ENCODE peak calls at places on chromosome 5, in four cellular contexts. R, V, W and X are unnamed samples.

GRCh38 chr5:125659316-125660071 is 763.7 kb upstream of the GRAMD2B start:
- DNase-seq in W (peak; percentile 78), V (no peak), R (peak; percentile 67), X (no peak)

GRCh38 chr5:96904054-96904931 is 28.0 kb downstream of the ERAP2 start:
- DNase-seq in V (no peak), R (no peak), W (no peak), X (no peak)

GRCh38 chr5:107384256-107384655 is 286.5 kb downstream of the EFNA5 start:
- DNase-seq in V (no peak), R (no peak), W (no peak), X (no peak)

GRCh38 chr5:131988601-131989000 is 22.9 kb downstream of the ACSL6 start:
- DNase-seq in V (no peak), W (no peak), R (no peak), X (no peak)

GRCh38 chr5:150905312-150905683 is 518 bp upstream of the ZNF300 start:
- DNase-seq in W (no peak), R (no peak), V (no peak), X (no peak)

GRCh38 chr5:73599378-73599777 is 26.6 kb upstream of the ARHGEF28 start:
- DNase-seq in W (no peak), R (no peak), V (no peak), X (no peak)

GRCh38 chr5:166111021-166111420 is 2180.4 kb upstream of the WWC1 start:
- DNase-seq in W (no peak), V (no peak), R (no peak), X (no peak)

GRCh38 chr5:96641368-96641767 is 20.8 kb upstream of the CAST start:
- DNase-seq in W (no peak), V (no peak), R (no peak), X (no peak)

GRCh38 chr5:156559955-156560354 is 233.0 kb downstream of the SGCD start:
- DNase-seq in W (no peak), V (no peak), R (no peak), X (no peak)

GRCh38 chr5:56060276-56061110 is 65.7 kb upstream of the IL6ST start:
- DNase-seq in V (no peak), R (no peak), W (no peak), X (no peak)

GRCh38 chr5:179369530-179369884 is 24.2 kb upstream of the ADAMTS2 start:
- DNase-seq in V (no peak), W (no peak), R (no peak), X (no peak)

GRCh38 chr5:158882236-158882635 is 217.5 kb downstream of the EBF1 start:
- DNase-seq in R (no peak), W (no peak), V (no peak), X (no peak)

GRCh38 chr5:29197636-29198035 is 1995.8 kb upstream of the CDH6 start:
- DNase-seq in V (no peak), W (no peak), R (no peak), X (no peak)

GRCh38 chr5:19853616-19854240 is 134.3 kb downstream of the CDH18 start:
- DNase-seq in R (peak; percentile 35), W (no peak), V (no peak), X (no peak)

GRCh38 chr5:6574537-6574936 is 58.3 kb downstream of the NSUN2 start:
- DNase-seq in W (no peak), R (no peak), V (no peak), X (no peak)

GRCh38 chr5:67290620-67291019 is 94.0 kb upstream of the CD180 start:
- DNase-seq in V (no peak), W (no peak), R (no peak), X (no peak)
- H3K27ac ChIP-seq in V (no peak overlapping the region), W (no peak overlapping the region), R (no peak overlapping the region), X (peak overlapping the region; percentile 30)

GRCh38 chr5:64665243-64665642 is 25.1 kb upstream of the SHISAL2B start:
- DNase-seq in R (no peak), W (no peak), V (no peak), X (no peak)

GRCh38 chr5:64671678-64672077 is 18.6 kb upstream of the SHISAL2B start:
- DNase-seq in V (no peak), W (no peak), R (no peak), X (no peak)

GRCh38 chr5:64667068-64667467 is 23.2 kb upstream of the SHISAL2B start:
- DNase-seq in V (no peak), W (no peak), R (no peak), X (no peak)

GRCh38 chr5:64670277-64670676 is 20.0 kb upstream of the SHISAL2B start:
- DNase-seq in R (no peak), V (no peak), W (no peak), X (no peak)

DNA sequence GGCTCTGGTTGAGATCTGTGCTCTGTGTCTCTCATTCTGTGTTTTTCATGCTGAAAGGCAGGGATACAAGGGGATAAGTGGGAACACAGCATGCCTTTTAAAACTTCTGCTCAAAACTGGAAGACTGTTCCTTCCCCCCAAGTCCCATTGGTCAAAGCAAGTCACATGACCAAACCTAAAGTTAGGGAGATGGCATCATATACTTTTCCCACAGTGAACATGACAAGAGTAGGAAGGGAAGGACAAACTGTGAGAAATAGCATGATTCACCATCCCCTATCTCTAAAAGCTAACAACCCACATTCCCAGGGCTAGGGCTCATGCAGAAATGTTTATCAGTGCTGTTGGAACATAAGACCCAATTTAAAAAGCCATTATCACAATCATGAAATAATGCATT is 24.2 kb upstream of the SHISAL2B start:
- DNase-seq in R (peak; percentile 88), V (no peak), W (no peak), X (no peak)
- H3K27ac ChIP-seq in R (no peak overlapping the region), V (no peak overlapping the region), W (no peak overlapping the region), X (no peak overlapping the region)

DNA sequence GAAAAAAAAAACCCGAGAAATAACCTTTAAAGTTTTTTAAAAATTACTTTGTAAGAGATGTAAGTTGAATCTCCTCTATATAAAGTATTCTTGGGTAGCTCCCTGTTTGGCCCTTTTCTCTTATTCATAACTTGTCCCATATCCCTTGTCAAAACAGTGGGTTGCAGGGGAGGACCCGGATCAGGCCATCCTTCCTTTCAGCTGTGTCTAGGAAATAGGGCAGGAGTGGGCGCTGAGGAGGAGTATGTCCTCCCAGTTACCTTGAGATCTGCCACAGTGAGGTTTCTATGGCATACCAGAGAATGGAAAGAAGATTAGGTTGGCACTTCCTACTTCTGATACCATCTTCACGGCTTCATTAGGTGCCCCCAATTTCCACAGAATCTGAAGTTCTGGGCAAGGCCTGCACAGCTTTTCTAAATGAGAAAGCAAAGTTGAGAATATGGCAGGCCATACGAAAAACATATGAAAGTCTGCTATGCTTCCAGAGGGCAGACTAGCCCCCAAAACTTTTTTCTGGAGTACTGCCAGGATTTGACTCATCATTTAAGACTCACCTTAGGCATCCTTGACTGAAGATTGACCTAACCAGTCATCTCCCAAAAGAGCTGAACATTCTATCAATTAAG is 20.3 kb downstream of the MEF2C start:
- DNase-seq in R (no peak), V (no peak), W (no peak), X (no peak)
- H3K27ac ChIP-seq in R (no peak overlapping the region), V (no peak overlapping the region), W (no peak overlapping the region), X (no peak overlapping the region)

DNA sequence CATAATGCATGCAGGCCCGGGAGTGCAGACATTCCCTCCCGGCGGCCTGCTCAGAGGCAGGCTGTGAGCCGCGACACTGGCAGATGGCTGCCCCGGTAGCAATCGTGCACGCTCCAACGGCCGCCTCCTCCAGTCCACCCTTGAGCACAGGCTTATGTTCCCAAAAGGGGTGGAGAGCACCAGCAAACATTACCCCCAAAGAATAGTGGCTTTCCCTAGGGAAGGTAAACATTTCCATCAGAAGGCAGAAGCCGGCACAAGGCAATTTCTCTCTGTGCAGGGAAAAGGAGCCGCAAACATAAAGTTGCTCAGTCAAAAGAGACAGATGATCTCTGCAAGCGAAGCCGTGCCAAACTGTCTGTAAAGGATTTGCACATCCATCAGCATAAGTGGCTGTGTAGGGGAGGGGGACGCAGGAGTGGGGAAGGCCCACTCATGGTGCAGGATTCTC is 92.5 kb downstream of the SIL1 start:
- DNase-seq in W (peak; percentile 77), V (no peak), R (no peak), X (no peak)
- H3K27ac ChIP-seq in W (no peak overlapping the region), V (no peak overlapping the region), R (no peak overlapping the region), X (no peak overlapping the region)

DNA sequence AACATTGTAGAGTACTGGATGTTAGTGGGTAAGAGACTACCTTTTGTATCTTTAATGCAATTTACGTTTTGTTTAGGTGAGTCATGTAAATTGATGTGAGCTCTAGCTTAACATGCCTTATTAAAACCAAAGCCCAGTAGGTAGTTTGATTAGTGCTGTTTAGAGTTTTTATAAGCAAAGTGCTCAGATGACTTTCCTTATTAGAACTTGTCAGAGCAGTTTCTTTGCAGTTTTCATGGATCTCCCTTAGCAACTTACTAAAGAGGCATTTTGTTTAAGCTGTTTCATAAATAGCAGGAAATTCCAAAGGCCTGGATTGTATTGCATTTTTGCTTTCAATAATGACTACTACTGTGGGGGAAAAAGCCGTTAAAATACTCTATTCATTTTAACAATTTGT is 14.5 kb downstream of the ZSWIM6 start:
- DNase-seq in R (no peak), W (no peak), V (no peak), X (no peak)
- H3K27ac ChIP-seq in R (no peak overlapping the region), W (no peak overlapping the region), V (no peak overlapping the region), X (no peak overlapping the region)

GRCh38 chr5:137665678-137666077 is 70.2 kb downstream of the KLHL3 start:
- DNase-seq in V (no peak), R (peak; percentile 15), W (no peak), X (no peak)
- H3K27ac ChIP-seq in V (peak overlapping the region; percentile 24), R (no peak overlapping the region), W (no peak overlapping the region), X (peak overlapping the region; percentile 36)

GRCh38 chr5:15933481-15934207 is 245.9 kb downstream of the MARCHF11 start:
- DNase-seq in W (peak; percentile 59), R (peak; percentile 63), V (no peak), X (no peak)
- H3K27ac ChIP-seq in W (peak overlapping the region; percentile 56), R (no peak overlapping the region), V (no peak overlapping the region), X (no peak overlapping the region)

GRCh38 chr5:176401281-176402205 is 13.0 kb downstream of the HIGD2A start:
- DNase-seq in W (no peak), R (no peak), V (no peak), X (no peak)
- H3K27ac ChIP-seq in W (no peak overlapping the region), R (peak overlapping the region; percentile 53), V (no peak overlapping the region), X (no peak overlapping the region)